ENCODE peak calls at places on chromosomes 13 and 19, in eight cellular contexts. M is right cardiac atrium, X is upper lobe of left lung, Z is pancreas, B is IMR-90, Y is lung, K is upper lobe of right lung, C is right lobe of liver. D is an unnamed sample.
A peak's percentile ranks its signal among the peaks of the same experiment; 100 is the strongest.

GRCh38 chr13:26996965-26997752 is 174.5 kb downstream of the USP12 start:
- ATAC-seq in C (no peak), B (no peak), K (no peak), Y (no peak), M (peak; percentile 55), Z (no peak), X (no peak), D (no peak)

GRCh38 chr19:6039541-6040225 is 61.7 kb upstream of the RANBP3 start:
- ATAC-seq in B (no peak), X (peak; percentile 21), K (peak; percentile 11), Y (no peak), M (peak; percentile 34), C (no peak), Z (no peak), D (no peak)

GRCh38 chr19:1555802-1556638 is 12.1 kb downstream of the MEX3D start:
- ATAC-seq in C (no peak), Y (no peak), M (no peak), X (no peak), B (no peak), K (no peak), Z (no peak), D (no peak)

GRCh38 chr13:98309569-98310335 is 132.7 kb upstream of the RNF113B start:
- ATAC-seq in B (no peak), Z (no peak), K (no peak), M (no peak), C (no peak), Y (no peak), X (no peak), D (no peak)

GRCh38 chr19:49546825-49547565 is 19.2 kb downstream of the RCN3 start:
- ATAC-seq in X (peak; percentile 93), M (peak; percentile 77), Y (peak; percentile 82), C (peak; percentile 96), Z (peak; percentile 96), K (peak; percentile 95), B (peak; percentile 90), D (peak; percentile 84)

GRCh38 chr13:21579754-21580316 is 24.1 kb downstream of the MICU2 start:
- ATAC-seq in K (no peak), X (no peak), Z (no peak), B (no peak), Y (no peak), C (no peak), M (no peak), D (no peak)

GRCh38 chr13:74187564-74187963 is 53.4 kb upstream of the KLF12 start:
- ATAC-seq in B (peak; percentile 40), Y (no peak), M (peak; percentile 56), C (peak; percentile 97), X (no peak), Z (no peak), K (no peak), D (no peak)

GRCh38 chr19:572140-572890 is at the start of gene BSG:
- ATAC-seq in K (peak; percentile 93), M (peak; percentile 79), C (peak; percentile 78), X (peak; percentile 95), Z (peak; percentile 81), B (peak; percentile 82), Y (peak; percentile 88), D (peak; percentile 93)

GRCh38 chr13:109922518-109922917 is 136.1 kb upstream of the IRS2 start:
- ATAC-seq in Y (no peak), C (no peak), X (no peak), K (no peak), B (no peak), Z (no peak), M (no peak), D (no peak)

GRCh38 chr13:32642858-32643257 is 56.6 kb downstream of the PDS5B start:
- ATAC-seq in X (no peak), C (no peak), Z (no peak), B (peak; percentile 32), Y (no peak), K (no peak), M (no peak), D (no peak)

GRCh38 chr13:99031725-99032298 is 53.9 kb upstream of the DOCK9 start:
- ATAC-seq in Z (no peak), K (peak; percentile 47), B (no peak), C (peak; percentile 86), X (no peak), M (no peak), Y (no peak), D (peak; percentile 39)

GRCh38 chr19:29663861-29664752 is 1.2 kb upstream of the PLEKHF1 start:
- ATAC-seq in C (no peak), Z (no peak), X (no peak), Y (no peak), M (no peak), K (no peak), B (no peak), D (no peak)

GRCh38 chr13:110937511-110938303 is 22.8 kb upstream of the ANKRD10 start:
- ATAC-seq in Y (no peak), X (peak; percentile 68), M (no peak), C (peak; percentile 27), B (no peak), K (peak; percentile 84), Z (peak; percentile 51), D (no peak)

GRCh38 chr13:59437902-59438301 is 725.8 kb downstream of the DIAPH3 start:
- ATAC-seq in K (no peak), C (no peak), Z (no peak), M (no peak), Y (no peak), B (peak; percentile 46), X (no peak), D (no peak)

GRCh38 chr19:15108145-15108844 is 1.1 kb downstream of the SYDE1 start:
- ATAC-seq in Y (no peak), M (peak; percentile 38), B (peak; percentile 21), K (peak; percentile 40), Z (peak; percentile 20), X (peak; percentile 23), C (peak; percentile 59), D (peak; percentile 18)

GRCh38 chr13:59354665-59355064 is 809.1 kb downstream of the DIAPH3 start:
- ATAC-seq in X (no peak), Z (peak; percentile 15), K (peak; percentile 34), C (no peak), M (no peak), B (no peak), Y (no peak), D (no peak)

GRCh38 chr13:66501187-66501586 is 728.9 kb downstream of the PCDH9 start:
- ATAC-seq in X (no peak), B (peak; percentile 78), K (no peak), Z (no peak), C (no peak), M (no peak), Y (no peak), D (no peak)

GRCh38 chr13:24529478-24529877 is 16.9 kb upstream of the PARP4 start:
- ATAC-seq in C (no peak), B (no peak), Y (no peak), X (no peak), Z (no peak), K (no peak), M (no peak), D (no peak)

GRCh38 chr19:53977991-53978731 is 13.3 kb upstream of the CACNG6 start:
- ATAC-seq in C (peak; percentile 26), Z (peak; percentile 63), B (peak; percentile 71), M (peak; percentile 45), Y (no peak), X (peak; percentile 76), K (peak; percentile 37), D (peak; percentile 32)

GRCh38 chr19:36097036-36097435 is 13.9 kb upstream of the OVOL3 start:
- ATAC-seq in X (no peak), Y (no peak), K (no peak), C (no peak), Z (no peak), B (no peak), M (peak; percentile 51), D (no peak)

GRCh38 chr13:99281811-99282263 is 23.7 kb upstream of the GPR18 start:
- ATAC-seq in X (peak; percentile 88), Y (peak; percentile 54), M (peak; percentile 81), K (peak; percentile 87), Z (peak; percentile 69), B (no peak), C (peak; percentile 81), D (peak; percentile 86)

GRCh38 chr13:49679244-49679643 is 12.0 kb downstream of the EBPL start:
- ATAC-seq in Y (no peak), X (no peak), C (peak; percentile 88), Z (peak; percentile 55), K (no peak), B (peak; percentile 59), M (no peak), D (no peak)

GRCh38 chr13:97367427-97367826 is 66.5 kb upstream of the RAP2A start:
- ATAC-seq in B (peak; percentile 82), C (no peak), Z (peak; percentile 47), Y (peak; percentile 54), M (peak; percentile 49), K (peak; percentile 74), X (peak; percentile 64), D (peak; percentile 41)

GRCh38 chr13:23386533-23386932 is 47.0 kb downstream of the SACS start:
- ATAC-seq in K (no peak), C (no peak), Y (no peak), M (no peak), B (no peak), X (no peak), Z (no peak), D (no peak)

DNA sequence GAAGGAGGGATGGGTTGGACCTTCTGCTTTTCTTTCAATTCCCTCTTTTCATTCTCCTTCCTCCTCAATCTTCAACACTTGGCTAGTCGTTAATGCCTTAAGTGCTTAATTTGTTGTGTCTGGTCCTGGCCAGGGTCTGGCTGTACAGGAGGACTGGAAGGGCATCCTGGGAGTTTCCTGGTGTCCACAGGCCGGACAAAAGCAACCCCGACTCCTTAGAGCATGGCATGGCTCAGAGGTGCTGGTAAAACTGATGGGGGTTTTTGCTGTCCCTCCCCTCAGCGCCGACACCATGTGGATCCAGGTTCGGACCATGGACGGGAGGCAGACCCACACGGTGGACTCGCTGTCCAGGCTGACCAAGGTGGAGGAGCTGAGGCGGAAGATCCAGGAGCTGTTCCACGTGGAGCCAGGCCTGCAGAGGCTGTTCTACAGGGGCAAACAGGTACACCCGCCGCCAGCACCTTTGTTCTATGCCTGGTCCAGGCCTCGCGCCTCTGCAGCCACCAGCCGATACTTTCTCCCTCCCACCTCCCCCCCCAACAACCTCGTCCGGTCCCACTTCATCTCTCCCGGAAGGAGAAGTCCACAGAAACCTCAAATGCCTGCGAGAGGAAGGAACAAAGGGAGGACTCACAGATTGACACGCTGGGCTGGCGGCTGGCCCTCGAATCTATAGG is 1.4 kb downstream of the UHRF1 start:
- ATAC-seq in B (no peak), K (no peak), Y (no peak), C (no peak), X (no peak), M (peak; percentile 15), Z (peak; percentile 6), D (no peak)
- H3K4me1 ChIP-seq in B (peaks cover 35% of the 10 kb centered on the region), K (peaks cover 26% of the 10 kb centered on the region), Y (no peaks in the 10 kb centered on the region), C (no peaks in the 10 kb centered on the region), X (peaks cover 21% of the 10 kb centered on the region), M (no peaks in the 10 kb centered on the region), Z (peaks cover 9% of the 10 kb centered on the region), D (peaks cover 25% of the 10 kb centered on the region)

GRCh38 chr19:44755219-44755618 is 6.7 kb downstream of the BCL3 start:
- ATAC-seq in X (no peak), M (no peak), Z (peak; percentile 5), C (no peak), K (no peak), Y (no peak), B (no peak), D (no peak)
- H3K27me3 ChIP-seq in X (no peaks in the 10 kb centered on the region), M (no peaks in the 10 kb centered on the region), Z (no peaks in the 10 kb centered on the region), C (no peaks in the 10 kb centered on the region), K (no peaks in the 10 kb centered on the region), Y (no peaks in the 10 kb centered on the region), B (no peaks in the 10 kb centered on the region), D (no peaks in the 10 kb centered on the region)

GRCh38 chr13:51928231-51928630 is 66.5 kb downstream of the CCDC70 start:
- ATAC-seq in Y (no peak), K (no peak), Z (no peak), B (no peak), C (no peak), X (no peak), M (peak; percentile 71), D (no peak)
- H3K27ac ChIP-seq in Y (no peak overlapping the region), K (no peak overlapping the region), Z (no peak overlapping the region), B (no peak overlapping the region), C (no peak overlapping the region), X (no peak overlapping the region), M (no peak overlapping the region), D (no peak overlapping the region)

GRCh38 chr13:30738946-30739528 is 3.7 kb downstream of the ALOX5AP start:
- ATAC-seq in C (no peak), B (no peak), M (no peak), Z (no peak), Y (no peak), K (no peak), X (no peak), D (no peak)
- H3K4me1 ChIP-seq in C (no peaks in the 10 kb centered on the region), B (peaks cover 24% of the 10 kb centered on the region), M (peaks cover 1% of the 10 kb centered on the region), Z (no peaks in the 10 kb centered on the region), Y (no peaks in the 10 kb centered on the region), K (peaks cover 28% of the 10 kb centered on the region), X (peaks cover 37% of the 10 kb centered on the region), D (peaks cover 12% of the 10 kb centered on the region)